ENCODE peak calls at places on chromosomes 11 and 22, in five cellular contexts. D is A549, N is IMR-90, R is H1, T is HepG2. O is an unnamed sample.

GRCh38 chr11:70544774-70545625 is 146.7 kb downstream of the CTTN start:
- DNase-seq in D (no peak), N (peak), R (no peak), T (no peak), O (no peak)

GRCh38 chr11:75346912-75347647 is 4.4 kb downstream of the ARRB1 start:
- DNase-seq in D (no peak), N (peak), R (no peak), T (no peak), O (no peak)

GRCh38 chr11:44915621-44916020 is 35.1 kb downstream of the TP53I11 start:
- DNase-seq in D (no peak), N (no peak), R (no peak), T (no peak), O (no peak)

GRCh38 chr11:128627666-128628342 is 40.4 kb upstream of the ETS1 start:
- DNase-seq in D (no peak), N (no peak), R (peak), T (no peak), O (no peak)

GRCh38 chr11:92707173-92707619 is 262.3 kb upstream of the MTNR1B start:
- DNase-seq in D (no peak), N (no peak), R (no peak), T (no peak), O (no peak)

GRCh38 chr22:44331881-44332714 is 19.3 kb upstream of the SHISAL1 start:
- DNase-seq in D (peak), N (peak), R (no peak), T (no peak), O (no peak)

GRCh38 chr22:32515074-32515473 is 40.5 kb downstream of the FBXO7 start:
- DNase-seq in D (no peak), N (no peak), R (no peak), T (no peak), O (no peak)

GRCh38 chr11:128482512-128483191 is 104.7 kb downstream of the ETS1 start:
- DNase-seq in D (no peak), N (peak), R (no peak), T (no peak), O (no peak)

GRCh38 chr11:43708776-43709175 is 28.2 kb downstream of the HSD17B12 start:
- DNase-seq in D (no peak), N (no peak), R (no peak), T (no peak), O (no peak)

GRCh38 chr11:1389932-1390587 is at the start of gene BRSK2:
- DNase-seq in D (no peak), N (no peak), R (no peak), T (no peak), O (no peak)

GRCh38 chr11:709109-709997 is 3.3 kb downstream of the EPS8L2 start:
- DNase-seq in D (no peak), N (no peak), R (no peak), T (no peak), O (no peak)

GRCh38 chr11:103547009-103547408 is 437.8 kb downstream of the DYNC2H1 start:
- DNase-seq in D (no peak), N (no peak), R (no peak), T (no peak), O (no peak)

GRCh38 chr22:46070215-46070721 is 80.1 kb upstream of the PPARA start:
- DNase-seq in D (no peak), N (peak), R (peak), T (peak), O (no peak)

GRCh38 chr11:74257934-74258553 is 53.4 kb downstream of the P4HA3 start:
- DNase-seq in D (no peak), N (peak), R (no peak), T (no peak), O (no peak)

GRCh38 chr11:66386171-66387069 is 14.9 kb upstream of the SLC29A2 start:
- DNase-seq in D (peak), N (peak), R (peak), T (peak), O (peak)

GRCh38 chr11:100585728-100586127 is 101.4 kb upstream of the ARHGAP42 start:
- DNase-seq in D (no peak), N (no peak), R (no peak), T (no peak), O (no peak)

GRCh38 chr11:24886880-24887619 is 390.2 kb downstream of the LUZP2 start:
- DNase-seq in D (no peak), N (no peak), R (no peak), T (no peak), O (no peak)

GRCh38 chr11:122791411-122791810 is 46.9 kb upstream of the CRTAM start:
- DNase-seq in D (no peak), N (peak), R (no peak), T (no peak), O (no peak)

GRCh38 chr11:8328848-8329330 is 65.2 kb upstream of the LMO1 start:
- DNase-seq in D (peak), N (peak), R (peak), T (peak), O (peak)

GRCh38 chr11:45692808-45693453 is 27.5 kb upstream of the CHST1 start:
- DNase-seq in D (no peak), N (no peak), R (no peak), T (no peak), O (no peak)

GRCh38 chr11:112928136-112928535 is 33.1 kb upstream of the NCAM1 start:
- DNase-seq in D (no peak), N (no peak), R (no peak), T (no peak), O (no peak)

GRCh38 chr11:27291954-27292641 is 70.9 kb downstream of the CCDC34 start:
- DNase-seq in D (no peak), N (no peak), R (no peak), T (peak), O (no peak)

GRCh38 chr11:20056109-20057054 is 103.9 kb downstream of the DBX1 start:
- DNase-seq in D (no peak), N (no peak), R (no peak), T (no peak), O (no peak)

GRCh38 chr11:5267033-5267563 is 2.6 kb downstream of the HBE1 start:
- DNase-seq in D (no peak), N (no peak), R (no peak), T (no peak), O (no peak)

GRCh38 chr11:1760351-1761109 is 3.2 kb downstream of the CTSD start:
- DNase-seq in D (no peak), N (peak), R (no peak), T (no peak), O (no peak)

GRCh38 chr11:16989554-16989953 is 24.7 kb downstream of the PLEKHA7 start:
- DNase-seq in D (no peak), N (no peak), R (no peak), T (no peak), O (no peak)

GRCh38 chr11:57359896-57360690 is 20.9 kb downstream of the PRG3 start:
- DNase-seq in D (no peak), N (no peak), R (no peak), T (no peak), O (no peak)

GRCh38 chr22:50470491-50470890 is 4.3 kb downstream of the SBF1 start:
- DNase-seq in D (no peak), N (no peak), R (no peak), T (no peak), O (no peak)

GRCh38 chr22:46533434-46533833 is 4.0 kb downstream of the CELSR1 start:
- DNase-seq in D (peak), N (no peak), R (no peak), T (no peak), O (peak)

GRCh38 chr11:135004495-135004894 is 592.5 kb upstream of the B3GAT1 start:
- DNase-seq in D (no peak), N (no peak), R (no peak), T (no peak), O (no peak)

GRCh38 chr22:19665784-19666662 is 48.3 kb upstream of the SEPTIN5 start:
- DNase-seq in D (no peak), N (no peak), R (no peak), T (no peak), O (peak)

GRCh38 chr11:72522186-72522585 is 87.9 kb upstream of the CLPB start:
- DNase-seq in D (no peak), N (no peak), R (no peak), T (no peak), O (no peak)

GRCh38 chr11:34909435-34909834 is 6.7 kb downstream of the APIP start:
- DNase-seq in D (no peak), N (no peak), R (no peak), T (no peak), O (no peak)

GRCh38 chr11:116272181-116272789 is 500.5 kb downstream of the BUD13 start:
- DNase-seq in D (no peak), N (no peak), R (no peak), T (no peak), O (no peak)

GRCh38 chr11:14042686-14043440 is 80.3 kb downstream of the SPON1 start:
- DNase-seq in D (no peak), N (no peak), R (no peak), T (no peak), O (no peak)

GRCh38 chr11:29306527-29306926 is 710.3 kb downstream of the KCNA4 start:
- DNase-seq in D (no peak), N (peak), R (no peak), T (no peak), O (no peak)

GRCh38 chr11:1468473-1469066 is 18.0 kb downstream of the MOB2 start:
- DNase-seq in D (no peak), N (no peak), R (no peak), T (no peak), O (no peak)

GRCh38 chr11:8870461-8871282 is 40.3 kb upstream of the AKIP1 start:
- DNase-seq in D (peak), N (peak), R (peak), T (no peak), O (no peak)

GRCh38 chr22:45170001-45170466 is 6.3 kb downstream of the NUP50 start:
- DNase-seq in D (no peak), N (peak), R (no peak), T (no peak), O (peak)

GRCh38 chr11:17760102-17761029 is 25.8 kb downstream of the KCNC1 start:
- DNase-seq in D (peak), N (peak), R (peak), T (peak), O (peak)

GRCh38 chr22:30733081-30733680 is 38.5 kb downstream of the OSBP2 start:
- DNase-seq in D (no peak), N (peak), R (no peak), T (no peak), O (no peak)
- TF ChIP-seq MAFK in D (no peak), N (no peak), R (no peak), T (no peak), O (no peak)

GRCh38 chr11:101914737-101915426 is at the start of gene CEP126:
- DNase-seq in D (peak), N (peak), R (peak), T (peak), O (peak)
- TF ChIP-seq MAFK in D (no peak), N (no peak), R (no peak), T (no peak), O (no peak)

DNA sequence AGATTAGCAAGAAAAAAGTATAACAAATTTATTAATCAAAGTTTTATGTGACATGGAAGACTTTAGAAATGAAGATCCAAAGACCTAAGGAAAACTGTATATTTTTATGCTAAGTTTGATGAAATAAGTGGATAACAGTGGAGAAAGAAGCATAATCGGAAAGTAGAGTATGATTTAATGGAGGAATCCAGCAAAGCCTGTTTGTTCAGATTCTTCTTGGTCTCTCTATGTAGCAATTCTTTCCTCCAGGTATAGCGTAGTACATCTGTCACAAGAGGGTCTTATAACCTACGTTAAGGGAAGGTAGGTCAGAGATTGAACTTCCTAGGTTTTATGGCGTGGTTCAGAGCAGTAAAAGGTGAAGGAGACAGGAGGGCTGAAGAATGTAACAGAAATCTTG is 600.6 kb upstream of the CHORDC1 start:
- DNase-seq in D (no peak), N (no peak), R (no peak), T (no peak), O (no peak)
- TF ChIP-seq MAFK in D (no peak), N (no peak), R (no peak), T (no peak), O (no peak)

DNA sequence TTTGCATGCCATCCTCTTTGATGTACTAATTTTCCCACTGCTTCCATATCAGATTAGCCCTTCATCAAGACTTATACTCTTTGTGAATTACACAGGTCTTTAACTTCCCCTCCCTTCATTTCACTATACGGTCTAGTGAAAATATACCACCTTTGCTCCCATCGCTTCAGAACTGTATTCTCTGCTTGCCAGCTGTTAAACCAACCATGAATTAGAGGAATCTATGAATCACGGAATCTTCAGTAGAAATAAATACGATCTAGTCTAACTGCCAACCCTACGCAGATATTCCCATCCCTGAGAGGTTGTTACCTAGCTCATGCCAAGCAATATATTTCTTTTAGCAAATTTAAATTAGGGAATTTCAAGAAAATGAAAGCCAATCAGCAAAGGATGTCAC is 177.8 kb upstream of the MPPED2 start:
- DNase-seq in D (no peak), N (no peak), R (no peak), T (no peak), O (no peak)
- TF ChIP-seq MAFK in D (no peak), N (no peak), R (no peak), T (no peak), O (no peak)

GRCh38 chr22:27206001-27206746 is 548.8 kb downstream of the MIAT start:
- DNase-seq in D (no peak), N (peak), R (no peak), T (no peak), O (no peak)

GRCh38 chr22:27204817-27205216 is 547.4 kb downstream of the MIAT start:
- DNase-seq in D (no peak), N (no peak), R (no peak), T (no peak), O (no peak)

GRCh38 chr22:27206747-27207133 is 549.4 kb downstream of the MIAT start:
- DNase-seq in D (no peak), N (no peak), R (no peak), T (no peak), O (no peak)

GRCh38 chr22:27210111-27210739 is 552.8 kb downstream of the MIAT start:
- DNase-seq in D (no peak), N (no peak), R (no peak), T (no peak), O (no peak)

GRCh38 chr22:27207907-27208306 is 550.5 kb downstream of the MIAT start:
- DNase-seq in D (peak), N (peak), R (no peak), T (no peak), O (no peak)
- TF ChIP-seq MAFK in D (no peak), N (no peak), R (no peak), T (no peak), O (no peak)